ENCODE peak calls at places on chromosomes 2 and 18, in four cellular contexts. G is GM23338, B is WTC11, R is psoas muscle. Y is an unnamed sample.

GRCh38 chr2:146489386-146489785 is 1355.4 kb upstream of the ACVR2A start:
- DNase-seq in B (no peak), R (no peak), G (no peak), Y (no peak)

GRCh38 chr2:237090906-237091305 is 5.2 kb downstream of the COPS8 start:
- DNase-seq in R (no peak), G (no peak), B (no peak), Y (no peak)

GRCh38 chr2:222297600-222297935 is 1.2 kb downstream of the PAX3 start:
- DNase-seq in R (peak), B (no peak), G (peak), Y (no peak)

GRCh38 chr18:23776306-23776705 is 87.1 kb downstream of the LAMA3 start:
- DNase-seq in R (no peak), B (no peak), G (no peak), Y (no peak)

GRCh38 chr18:79479114-79479760 is 83.5 kb downstream of the NFATC1 start:
- DNase-seq in B (no peak), G (no peak), R (no peak), Y (no peak)

GRCh38 chr2:128513416-128514283 is 195.0 kb upstream of the HS6ST1 start:
- DNase-seq in B (no peak), R (no peak), G (no peak), Y (no peak)

GRCh38 chr2:28567076-28567471 is 71.2 kb downstream of the PLB1 start:
- DNase-seq in B (peak), G (peak), R (no peak), Y (no peak)

GRCh38 chr2:74041182-74041581 is 56.5 kb downstream of the TET3 start:
- DNase-seq in B (no peak), R (no peak), G (no peak), Y (no peak)

GRCh38 chr2:63665806-63666205 is 77.0 kb downstream of the MDH1 start:
- DNase-seq in R (no peak), G (no peak), B (no peak), Y (no peak)

GRCh38 chr2:168212866-168213265 is 34.5 kb downstream of the STK39 start:
- DNase-seq in B (no peak), R (no peak), G (no peak), Y (no peak)

GRCh38 chr18:75654928-75655745 is 227.6 kb upstream of the SMIM21 start:
- DNase-seq in B (no peak), R (no peak), G (peak), Y (no peak)

GRCh38 chr18:12645751-12646203 is 12.1 kb downstream of the SPIRE1 start:
- DNase-seq in R (peak), B (no peak), G (peak), Y (no peak)

GRCh38 chr2:225466891-225467604 is 67.5 kb downstream of the NYAP2 start:
- DNase-seq in R (no peak), G (no peak), B (no peak), Y (no peak)

GRCh38 chr18:62339106-62339988 is 14.2 kb downstream of the TNFRSF11A start:
- DNase-seq in R (no peak), G (peak), B (peak), Y (no peak)

GRCh38 chr2:133503323-133503722 is 64.9 kb downstream of the NCKAP5 start:
- DNase-seq in B (no peak), R (no peak), G (no peak), Y (no peak)

GRCh38 chr2:45494275-45494977 is 116.6 kb downstream of the SRBD1 start:
- DNase-seq in G (peak), B (no peak), R (no peak), Y (peak)

GRCh38 chr2:196453613-196454047 is 185.9 kb upstream of the CCDC150 start:
- DNase-seq in B (peak), G (peak), R (no peak), Y (no peak)

GRCh38 chr2:240868286-240869108 is at the start of gene AGXT:
- DNase-seq in R (no peak), B (no peak), G (no peak), Y (no peak)

GRCh38 chr2:240640939-240641338 is 15.7 kb downstream of the GPR35 start:
- DNase-seq in R (no peak), G (peak), B (peak), Y (peak)

GRCh38 chr18:57931038-57931437 is 113.0 kb upstream of the NEDD4L start:
- DNase-seq in G (no peak), R (no peak), B (no peak), Y (no peak)

GRCh38 chr18:47917923-47918610 is 12.4 kb downstream of the SMAD2 start:
- DNase-seq in B (peak), R (no peak), G (peak), Y (no peak)

GRCh38 chr2:74333175-74333574 is 10.0 kb downstream of the SLC4A5 start:
- DNase-seq in G (peak), R (no peak), B (peak), Y (no peak)

GRCh38 chr2:160375802-160376469 is 117.7 kb downstream of the RBMS1 start:
- DNase-seq in G (no peak), B (no peak), R (no peak), Y (no peak)

GRCh38 chr2:152755029-152755428 is 36.6 kb downstream of the ARL6IP6 start:
- DNase-seq in G (peak), R (no peak), B (peak), Y (no peak)

GRCh38 chr18:13810950-13811485 is 12.9 kb upstream of the MC5R start:
- DNase-seq in G (peak), R (no peak), B (no peak), Y (no peak)

GRCh38 chr18:13809521-13810252 is 14.3 kb upstream of the MC5R start:
- DNase-seq in B (no peak), R (no peak), G (peak), Y (no peak)

GRCh38 chr18:13811993-13812392 is 12.0 kb upstream of the MC5R start:
- DNase-seq in G (peak), R (no peak), B (no peak), Y (no peak)

GRCh38 chr18:13809025-13809384 is 14.9 kb upstream of the MC5R start:
- DNase-seq in G (no peak), R (no peak), B (no peak), Y (no peak)

GRCh38 chr18:13813271-13813849 is 10.6 kb upstream of the MC5R start:
- DNase-seq in G (peak), B (peak), R (peak), Y (peak)
- TF ChIP-seq CTCF in G (peak), B (peak), R (peak), Y (peak)

GRCh38 chr18:45843019-45843418 is 17.5 kb downstream of the SIGLEC15 start:
- DNase-seq in G (no peak), R (no peak), B (no peak), Y (no peak)
- TF ChIP-seq CTCF in G (no peak), R (no peak), B (no peak), Y (no peak)

GRCh38 chr2:159168707-159169106 is 117.8 kb downstream of the WDSUB1 start:
- DNase-seq in R (no peak), G (peak), B (no peak), Y (no peak)

GRCh38 chr2:159169187-159169586 is 117.3 kb downstream of the WDSUB1 start:
- DNase-seq in R (no peak), B (no peak), G (no peak), Y (no peak)

GRCh38 chr2:159163935-159164334 is 122.6 kb downstream of the WDSUB1 start:
- DNase-seq in B (no peak), G (no peak), R (no peak), Y (no peak)

GRCh38 chr2:159164457-159164894 is 122.0 kb downstream of the WDSUB1 start:
- DNase-seq in G (no peak), R (no peak), B (no peak), Y (no peak)

DNA sequence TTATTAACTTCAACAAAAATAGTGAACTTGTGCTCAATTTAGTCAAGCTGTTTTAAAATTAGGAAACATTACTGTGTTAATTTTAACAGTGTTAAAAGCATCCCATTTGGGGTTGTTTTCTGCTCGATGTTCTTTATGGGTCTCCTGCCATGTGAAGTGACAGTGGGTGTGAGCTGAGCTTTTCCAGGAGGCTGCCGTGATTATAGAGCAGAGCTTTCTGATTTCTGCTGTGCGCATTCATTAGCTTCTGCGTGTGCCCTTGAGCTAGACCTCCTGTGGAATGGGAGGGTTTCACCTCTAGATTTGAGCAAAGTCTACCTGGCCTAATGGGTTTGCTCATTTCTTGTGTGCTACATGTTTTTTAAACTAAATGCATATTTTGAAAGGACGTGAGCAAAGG is 121.4 kb downstream of the WDSUB1 start:
- DNase-seq in B (no peak), R (no peak), G (no peak), Y (no peak)
- TF ChIP-seq CTCF in B (no peak), R (no peak), G (no peak), Y (no peak)

GRCh38 chr2:107285621-107286303 is 399.8 kb upstream of the ST6GAL2 start:
- DNase-seq in R (no peak), G (no peak), B (no peak), Y (no peak)

DNA sequence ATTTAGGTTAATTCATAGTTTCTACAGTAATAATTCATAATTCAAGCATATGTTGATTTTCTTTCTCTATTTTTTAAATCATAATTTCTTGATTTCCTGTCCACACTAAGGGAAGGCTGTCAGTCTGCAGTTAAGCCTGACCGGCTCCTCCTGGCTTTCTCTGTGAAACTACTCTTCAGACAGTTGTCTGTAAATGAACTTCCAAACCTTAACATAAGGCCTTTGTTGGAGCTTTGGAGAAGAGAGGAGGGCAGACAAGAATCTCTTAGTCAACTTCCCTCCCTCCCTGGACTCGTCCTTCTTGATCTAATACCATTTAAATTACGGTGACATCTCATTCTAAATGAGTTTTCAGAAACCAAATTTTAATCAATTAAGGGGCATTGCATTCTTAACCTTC is 404.1 kb upstream of the ST6GAL2 start:
- DNase-seq in B (no peak), G (no peak), R (no peak), Y (no peak)
- TF ChIP-seq CTCF in B (no peak), G (no peak), R (no peak), Y (no peak)

DNA sequence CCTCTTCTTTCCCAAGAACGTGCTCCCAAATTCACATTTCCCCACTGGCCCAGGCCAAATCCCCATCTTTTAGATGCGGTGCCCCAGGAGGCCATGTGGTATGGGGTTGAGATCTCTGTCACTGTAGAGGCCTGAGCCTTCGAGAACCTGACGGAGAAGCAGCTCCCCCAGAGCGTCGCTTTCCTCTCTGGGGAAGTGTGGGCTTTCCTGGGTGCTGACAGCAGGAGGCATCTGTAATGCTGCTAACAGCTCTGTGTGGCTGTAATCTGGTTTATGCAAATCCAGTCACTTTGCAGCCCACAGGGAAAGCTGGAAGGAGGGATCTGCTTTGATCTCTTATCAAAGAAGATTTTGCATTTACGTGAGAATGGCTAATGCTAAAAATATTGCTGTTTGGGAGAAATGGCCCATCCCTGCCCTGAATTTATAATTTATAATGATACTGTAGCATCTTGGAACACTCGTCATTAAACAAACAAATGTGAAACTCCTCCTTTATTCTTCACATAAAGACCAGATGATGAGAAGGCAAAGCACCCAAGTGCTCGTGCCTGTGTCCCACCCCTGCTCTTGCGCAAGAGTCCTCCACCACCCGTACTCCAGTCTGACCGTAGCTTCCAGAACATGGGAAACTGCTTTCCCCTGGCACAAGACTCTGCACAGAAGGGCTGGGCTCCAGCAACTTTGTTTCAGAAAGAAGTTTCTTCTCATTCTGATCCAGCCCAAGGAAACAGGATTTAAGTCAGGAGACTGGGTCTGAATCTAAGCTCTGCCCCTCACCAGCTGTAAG is 109.9 kb upstream of the EPC2 start:
- DNase-seq in B (no peak), R (peak), G (no peak), Y (no peak)
- TF ChIP-seq CTCF in B (no peak), R (no peak), G (no peak), Y (no peak)

GRCh38 chr18:76874643-76875389 is 52.5 kb downstream of the ZNF236 start:
- DNase-seq in R (no peak), G (peak), B (peak), Y (no peak)
- TF ChIP-seq CTCF in R (no peak), G (no peak), B (no peak), Y (no peak)

GRCh38 chr2:143110759-143111428 is 18.3 kb upstream of the ARHGAP15 start:
- DNase-seq in R (peak), G (peak), B (peak), Y (peak)
- TF ChIP-seq CTCF in R (peak), G (peak), B (peak), Y (peak)

GRCh38 chr18:7927119-7927518 is 360.0 kb downstream of the PTPRM start:
- DNase-seq in R (no peak), G (no peak), B (no peak), Y (no peak)

GRCh38 chr18:7924616-7925015 is 357.5 kb downstream of the PTPRM start:
- DNase-seq in R (no peak), B (no peak), G (no peak), Y (no peak)

GRCh38 chr18:7921938-7922587 is 354.9 kb downstream of the PTPRM start:
- DNase-seq in G (no peak), R (no peak), B (no peak), Y (no peak)

GRCh38 chr18:7923105-7923504 is 356.0 kb downstream of the PTPRM start:
- DNase-seq in G (no peak), B (no peak), R (no peak), Y (no peak)

GRCh38 chr18:7926526-7926925 is 359.4 kb downstream of the PTPRM start:
- DNase-seq in G (peak), B (no peak), R (no peak), Y (no peak)
- TF ChIP-seq CTCF in G (peak), B (no peak), R (peak), Y (peak)

GRCh38 chr2:27264753-27265535 is 2.1 kb upstream of the SLC30A3 start:
- DNase-seq in G (peak), R (peak), B (peak), Y (peak)

GRCh38 chr2:27261926-27262298 is 935 bp downstream of the SLC30A3 start:
- DNase-seq in R (no peak), B (no peak), G (no peak), Y (no peak)

GRCh38 chr2:27264253-27264752 is 1.5 kb upstream of the SLC30A3 start:
- DNase-seq in B (peak), G (peak), R (no peak), Y (no peak)

GRCh38 chr2:27262379-27263286 is at the start of gene SLC30A3:
- DNase-seq in G (peak), B (peak), R (peak), Y (peak)

GRCh38 chr2:27263287-27264252 is 723 bp upstream of the SLC30A3 start:
- DNase-seq in R (no peak), B (no peak), G (peak), Y (no peak)
- TF ChIP-seq CTCF in R (no peak), B (no peak), G (no peak), Y (no peak)